ENCODE peak calls at places on chromosomes 16 and 17, in six cellular contexts. T is neuronal stem cell, P is IMR-90, L is mesendoderm, J is H9, I is H1. R is an unnamed sample.

GRCh38 chr16:46727184-46727583 is 21.0 kb downstream of the MYLK3 start:
- DNase-seq in J (no peak), I (no peak), L (no peak), T (no peak), P (no peak), R (no peak)

GRCh38 chr16:2325181-2325580 is 15.3 kb downstream of the ABCA3 start:
- DNase-seq in I (no peak), L (no peak), J (no peak), T (no peak), P (no peak), R (no peak)

GRCh38 chr16:83215417-83216001 is 588.7 kb downstream of the CDH13 start:
- DNase-seq in I (peak; percentile 97), L (peak; percentile 85), J (peak; percentile 88), P (peak; percentile 44), T (peak; percentile 39), R (peak; percentile 24)

GRCh38 chr17:47615766-47616424 is 33.8 kb upstream of the KPNB1 start:
- DNase-seq in T (peak; percentile 49), P (peak; percentile 62), I (no peak), L (peak; percentile 49), J (no peak), R (peak; percentile 65)

GRCh38 chr17:67272312-67273050 is 27.5 kb upstream of the HELZ start:
- DNase-seq in P (no peak), J (peak; percentile 75), L (peak; percentile 70), I (peak; percentile 62), T (no peak), R (no peak)

GRCh38 chr17:15882058-15882720 is 62.7 kb upstream of the ADORA2B start:
- DNase-seq in L (peak; percentile 67), T (no peak), P (no peak), J (peak; percentile 85), I (peak; percentile 61), R (peak; percentile 24)

GRCh38 chr16:3149630-3150345 is 15.0 kb downstream of the ZNF213 start:
- DNase-seq in L (peak; percentile 81), I (peak; percentile 87), T (peak; percentile 65), P (peak; percentile 42), J (peak; percentile 84), R (peak; percentile 78)

GRCh38 chr17:72506773-72507172 is 386.0 kb downstream of the SOX9 start:
- DNase-seq in I (no peak), T (no peak), J (no peak), L (no peak), P (no peak), R (no peak)

GRCh38 chr16:56312556-56312955 is 112.8 kb downstream of the AMFR start:
- DNase-seq in P (no peak), L (no peak), J (no peak), T (no peak), I (no peak), R (no peak)

GRCh38 chr17:2828396-2829038 is 32.3 kb downstream of the RAP1GAP2 start:
- DNase-seq in I (peak; percentile 99), P (peak; percentile 19), J (peak; percentile 96), T (peak; percentile 71), L (peak; percentile 91), R (peak; percentile 31)

GRCh38 chr16:2081685-2082084 is 33.9 kb downstream of the TSC2 start:
- DNase-seq in P (no peak), L (no peak), I (no peak), J (no peak), T (no peak), R (no peak)

GRCh38 chr17:36610472-36610871 is 9.1 kb downstream of the MRM1 start:
- DNase-seq in P (peak; percentile 33), T (no peak), J (no peak), L (no peak), I (no peak), R (no peak)

GRCh38 chr16:77833906-77834599 is 45.7 kb downstream of the VAT1L start:
- DNase-seq in J (peak; percentile 75), I (peak; percentile 50), T (peak; percentile 68), P (peak; percentile 89), L (peak; percentile 99), R (peak; percentile 78)

GRCh38 chr17:40750391-40750790 is 4.7 kb downstream of the KRT25 start:
- DNase-seq in I (no peak), T (no peak), P (no peak), J (no peak), L (no peak), R (no peak)

GRCh38 chr16:53094013-53094630 is 39.3 kb downstream of the CHD9 start:
- DNase-seq in I (no peak), P (no peak), T (no peak), L (no peak), J (no peak), R (no peak)

GRCh38 chr17:78226055-78226751 is 5.2 kb upstream of the TMEM235 start:
- DNase-seq in L (no peak), I (no peak), J (no peak), T (no peak), P (no peak), R (no peak)

GRCh38 chr16:73601911-73602310 is 554.0 kb upstream of the ZFHX3 start:
- DNase-seq in P (no peak), T (no peak), J (no peak), L (no peak), I (no peak), R (no peak)

GRCh38 chr17:17254026-17254425 is 17.1 kb upstream of the FLCN start:
- DNase-seq in I (no peak), P (peak; percentile 45), L (no peak), T (no peak), J (no peak), R (no peak)

GRCh38 chr16:726438-727290 is at the start of the genes CCDC78 and HAGHL:
- DNase-seq in I (peak; percentile 91), T (no peak), P (peak; percentile 34), J (peak; percentile 85), L (peak; percentile 36), R (peak; percentile 59)

GRCh38 chr17:1644493-1645206 is 882 bp downstream of the SCARF1 start:
- DNase-seq in I (no peak), J (no peak), P (peak; percentile 73), L (no peak), T (no peak), R (peak; percentile 69)

GRCh38 chr16:67243481-67243880 is 3.8 kb downstream of the FHOD1 start:
- DNase-seq in P (no peak), T (no peak), L (no peak), I (no peak), J (no peak), R (no peak)

GRCh38 chr16:67245189-67245585 is 2.1 kb downstream of the FHOD1 start:
- DNase-seq in T (no peak), J (no peak), P (no peak), I (no peak), L (no peak), R (no peak)

GRCh38 chr16:67245674-67246080 is 1.6 kb downstream of the FHOD1 start:
- DNase-seq in I (no peak), T (no peak), P (no peak), J (no peak), L (no peak), R (no peak)

GRCh38 chr16:67246081-67246944 is 968 bp downstream of the FHOD1 start:
- DNase-seq in L (peak; percentile 94), J (peak; percentile 98), I (peak; percentile 93), P (peak; percentile 85), T (peak; percentile 78), R (peak; percentile 94)

DNA sequence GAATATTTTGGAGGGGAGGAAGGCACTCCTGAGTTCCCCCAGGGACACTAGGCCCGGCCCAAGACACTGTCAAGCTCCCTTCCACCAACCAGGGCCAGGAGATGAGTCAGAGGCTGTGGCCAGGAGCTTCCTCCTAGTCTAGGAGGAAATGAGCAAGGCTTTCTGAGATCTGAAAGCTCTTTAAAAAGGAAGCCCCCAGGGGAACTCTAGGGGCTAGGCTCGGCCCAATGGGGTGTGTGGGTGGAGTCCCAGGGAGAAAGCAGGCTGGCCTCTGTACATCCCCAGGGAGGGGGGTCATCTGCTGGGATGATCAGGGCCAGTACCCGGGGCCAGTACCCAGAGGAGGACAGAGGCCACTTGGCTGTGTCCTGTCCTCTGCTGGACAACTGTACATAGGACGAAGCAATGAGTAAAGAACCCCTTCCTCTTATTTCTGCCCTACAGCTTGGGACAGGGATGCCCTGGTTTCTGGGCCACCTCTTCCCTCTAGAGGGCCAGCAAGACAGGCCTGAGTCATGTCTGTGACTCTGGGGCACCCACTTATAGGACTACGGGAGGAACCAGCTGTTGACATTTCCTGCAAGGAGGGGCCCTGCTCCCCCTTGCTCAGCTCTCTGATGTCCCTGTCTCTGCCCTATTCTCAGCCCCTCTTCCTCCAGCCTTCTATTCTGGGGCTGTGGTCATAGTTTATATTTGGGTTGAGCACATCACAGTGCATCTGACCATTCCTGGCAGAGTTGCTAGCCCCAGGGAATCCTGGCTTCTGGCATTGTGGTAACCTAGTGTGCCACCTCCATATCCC is 2.7 kb downstream of the FHOD1 start:
- DNase-seq in P (peak; percentile 87), J (no peak), I (no peak), L (peak; percentile 77), T (no peak), R (peak; percentile 97)
- H3K4ac ChIP-seq in P (peak overlapping the region; percentile 96), J (no peak overlapping the region), I (no peak overlapping the region), L (no peak overlapping the region), T (no peak overlapping the region), R (peak overlapping the region; percentile 95)

GRCh38 chr16:6274366-6274765 is 1058.3 kb upstream of the RBFOX1 start:
- DNase-seq in L (no peak), T (no peak), P (no peak), J (no peak), I (no peak), R (no peak)
- H2BK15ac ChIP-seq in L (no peak overlapping the region), T (no peak overlapping the region), P (no peak overlapping the region), J (no peak overlapping the region), I (no peak overlapping the region), R (no peak overlapping the region)

GRCh38 chr17:64653325-64653984 is 8.7 kb downstream of the SMURF2 start:
- DNase-seq in J (no peak), P (peak; percentile 43), T (no peak), L (no peak), I (no peak), R (peak; percentile 62)
- H3K4ac ChIP-seq in J (no peak overlapping the region), P (peak overlapping the region; percentile 96), T (no peak overlapping the region), L (no peak overlapping the region), I (no peak overlapping the region), R (no peak overlapping the region)

DNA sequence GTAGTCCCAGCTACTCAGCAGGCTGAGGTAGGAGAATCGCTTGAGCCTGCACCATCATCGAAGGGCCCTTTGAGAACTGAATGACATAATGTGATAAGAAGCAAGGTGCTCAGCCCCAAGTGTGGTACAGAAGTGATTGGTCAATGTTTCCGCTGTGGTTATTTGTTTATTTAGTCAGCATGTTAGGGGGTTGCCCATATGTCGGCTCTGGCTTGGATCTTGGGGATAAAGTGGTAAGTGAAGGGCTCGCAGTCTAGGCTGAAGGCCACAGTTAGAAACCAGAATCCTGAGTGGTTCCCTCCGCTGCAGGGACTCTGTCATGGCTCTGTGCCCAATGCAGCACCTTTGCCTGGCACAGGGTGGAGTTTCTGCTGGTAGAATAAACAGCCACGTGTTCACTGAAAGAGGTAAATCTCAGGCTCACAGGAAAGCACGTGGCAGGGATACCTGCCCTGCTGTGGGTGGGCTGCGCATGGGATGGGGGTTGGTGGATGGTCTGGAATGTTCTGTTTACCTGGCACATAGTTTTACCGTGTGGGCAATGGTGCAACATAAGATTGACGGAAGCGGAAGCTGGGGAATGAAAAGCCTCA is 35.4 kb downstream of the SYT17 start:
- DNase-seq in I (no peak), T (no peak), J (no peak), P (no peak), L (no peak), R (peak; percentile 15)
- H2BK15ac ChIP-seq in I (peak overlapping the region; percentile 8), T (no peak overlapping the region), J (no peak overlapping the region), P (no peak overlapping the region), L (no peak overlapping the region), R (no peak overlapping the region)

GRCh38 chr16:81456523-81457325 is 12.1 kb downstream of the CMIP start:
- DNase-seq in I (no peak), L (no peak), P (no peak), T (no peak), J (no peak), R (no peak)
- H3K4ac ChIP-seq in I (no peak overlapping the region), L (no peak overlapping the region), P (no peak overlapping the region), T (no peak overlapping the region), J (no peak overlapping the region), R (no peak overlapping the region)